ENCODE peak calls at places on chromosomes 5 and 9, in six cellular contexts. R, G, A, N, I and T are unnamed samples.

GRCh38 chr9:7117676-7118561 is 360.1 kb downstream of the KDM4C start:
- DNase-seq in I (no peak), G (no peak), R (peak), A (no peak), N (no peak), T (no peak)

GRCh38 chr5:144421411-144421810 is 250.7 kb downstream of the KCTD16 start:
- DNase-seq in A (no peak), N (no peak), G (peak), I (no peak), R (no peak), T (no peak)

GRCh38 chr9:134374301-134375010 is 48.2 kb downstream of the RXRA start:
- DNase-seq in N (no peak), G (no peak), R (peak), A (no peak), I (peak), T (no peak)

GRCh38 chr5:108529381-108529780 is 147.5 kb upstream of the FBXL17 start:
- DNase-seq in A (no peak), N (no peak), G (peak), I (no peak), R (no peak), T (no peak)

GRCh38 chr5:140267201-140267540 is 35.7 kb downstream of the PFDN1 start:
- DNase-seq in G (no peak), I (no peak), N (no peak), R (no peak), A (no peak), T (no peak)

GRCh38 chr9:95880011-95880690 is 4.7 kb downstream of the ERCC6L2 start:
- DNase-seq in N (no peak), I (no peak), R (no peak), G (peak), A (peak), T (no peak)

GRCh38 chr5:36363101-36363500 is 61.4 kb upstream of the RANBP3L start:
- DNase-seq in A (no peak), R (no peak), N (no peak), I (no peak), G (peak), T (no peak)

GRCh38 chr9:69622664-69623063 is 49.5 kb downstream of the APBA1 start:
- DNase-seq in N (no peak), R (no peak), A (no peak), G (no peak), I (no peak), T (no peak)

GRCh38 chr9:105557804-105558610 is at the start of gene FKTN:
- DNase-seq in A (peak), N (peak), R (peak), I (peak), G (peak), T (peak)

GRCh38 chr5:10145922-10146321 is 103.8 kb downstream of the ATPSCKMT start:
- DNase-seq in I (peak), G (peak), R (no peak), A (no peak), N (no peak), T (peak)

GRCh38 chr5:175863316-175863715 is 8.1 kb upstream of the CPLX2 start:
- DNase-seq in R (no peak), I (no peak), G (no peak), N (no peak), A (no peak), T (no peak)

GRCh38 chr9:4048441-4048840 is 251.4 kb downstream of the GLIS3 start:
- DNase-seq in I (no peak), R (no peak), N (no peak), A (peak), G (peak), T (no peak)

GRCh38 chr5:369151-369939 is 47.8 kb downstream of the AHRR start:
- DNase-seq in A (no peak), I (no peak), G (no peak), N (no peak), R (no peak), T (no peak)

GRCh38 chr9:36865731-36866635 is 168.1 kb downstream of the PAX5 start:
- DNase-seq in I (no peak), A (no peak), G (no peak), R (no peak), N (no peak), T (no peak)

GRCh38 chr9:130114741-130115140 is 57.5 kb upstream of the NCS1 start:
- DNase-seq in N (no peak), A (no peak), R (no peak), G (no peak), I (no peak), T (no peak)

GRCh38 chr9:104860280-104860679 is 67.7 kb downstream of the ABCA1 start:
- DNase-seq in G (no peak), R (peak), I (no peak), A (no peak), N (no peak), T (no peak)

GRCh38 chr5:172142709-172143215 is 45.3 kb downstream of the STK10 start:
- DNase-seq in G (no peak), A (no peak), I (no peak), R (no peak), N (no peak), T (no peak)

GRCh38 chr5:59768204-59769040 is 125.1 kb downstream of the PDE4D start:
- DNase-seq in G (peak), A (peak), I (peak), R (peak), N (no peak), T (peak)

GRCh38 chr5:141940695-141941271 is 17.1 kb downstream of the DELE1 start:
- DNase-seq in N (no peak), A (no peak), G (no peak), I (no peak), R (no peak), T (no peak)

GRCh38 chr5:150138551-150139265 is 16.9 kb downstream of the PDGFRB start:
- DNase-seq in G (peak), A (peak), N (no peak), I (peak), R (no peak), T (no peak)

GRCh38 chr5:129972774-129973173 is 68.5 kb downstream of the CHSY3 start:
- DNase-seq in A (no peak), G (no peak), N (no peak), I (no peak), R (no peak), T (no peak)

GRCh38 chr5:39148983-39149534 is 70.3 kb downstream of the FYB1 start:
- DNase-seq in R (peak), A (no peak), N (peak), G (peak), I (no peak), T (no peak)

GRCh38 chr5:1037671-1038416 is 29.2 kb downstream of the NKD2 start:
- DNase-seq in N (no peak), A (no peak), R (no peak), I (peak), G (no peak), T (no peak)

GRCh38 chr9:129860653-129861446 is 25.6 kb downstream of the USP20 start:
- DNase-seq in N (no peak), R (no peak), G (no peak), I (no peak), A (no peak), T (no peak)